ENCODE peak calls at places on chromosomes 13 and 19, in seven cellular contexts. One of them, this sample, is unnamed.
A peak's percentile ranks its signal among the peaks of the same experiment; 100 is the strongest.

GRCh38 chr13:55244991-55245644 is 1895.6 kb upstream of the PRR20A start:
- DNase-seq in HepG2: peak; percentile 1
- DNase-seq in ovary: no peak
- DNase-seq in HCT116: no peak
- DNase-seq in body of pancreas: no peak
- DNase-seq in upper lobe of left lung: no peak
- DNase-seq in Peyer's patch: no peak
- DNase-seq in this sample: no peak

GRCh38 chr13:98537306-98537705 is 39.6 kb downstream of the STK24 start:
- DNase-seq in HepG2: no peak
- DNase-seq in ovary: no peak
- DNase-seq in HCT116: no peak
- DNase-seq in body of pancreas: no peak
- DNase-seq in upper lobe of left lung: peak; percentile 70
- DNase-seq in Peyer's patch: no peak
- DNase-seq in this sample: no peak

GRCh38 chr19:15702590-15702930 is 25.3 kb upstream of the OR10H2 start:
- DNase-seq in HepG2: peak; percentile 83
- DNase-seq in ovary: peak; percentile 76
- DNase-seq in HCT116: peak; percentile 16
- DNase-seq in body of pancreas: peak; percentile 67
- DNase-seq in upper lobe of left lung: peak; percentile 56
- DNase-seq in Peyer's patch: peak; percentile 34
- DNase-seq in this sample: peak; percentile 40

GRCh38 chr13:24923305-24923640 is 159.3 kb downstream of the RNF17 start:
- DNase-seq in HepG2: no peak
- DNase-seq in ovary: no peak
- DNase-seq in HCT116: no peak
- DNase-seq in body of pancreas: no peak
- DNase-seq in upper lobe of left lung: no peak
- DNase-seq in Peyer's patch: no peak
- DNase-seq in this sample: no peak

GRCh38 chr13:107585466-107585865 is 629.9 kb downstream of the LIG4 start:
- DNase-seq in HepG2: no peak
- DNase-seq in ovary: no peak
- DNase-seq in HCT116: no peak
- DNase-seq in body of pancreas: peak; percentile 16
- DNase-seq in upper lobe of left lung: no peak
- DNase-seq in Peyer's patch: no peak
- DNase-seq in this sample: no peak

GRCh38 chr19:17216058-17216670 is 1.0 kb downstream of the USE1 start:
- DNase-seq in HepG2: no peak
- DNase-seq in ovary: peak; percentile 68
- DNase-seq in HCT116: no peak
- DNase-seq in body of pancreas: no peak
- DNase-seq in upper lobe of left lung: no peak
- DNase-seq in Peyer's patch: no peak
- DNase-seq in this sample: no peak

GRCh38 chr19:56350416-56351045 is 35.9 kb upstream of the ZSCAN5A start:
- DNase-seq in HepG2: peak; percentile 58
- DNase-seq in ovary: peak; percentile 43
- DNase-seq in HCT116: peak; percentile 24
- DNase-seq in body of pancreas: peak; percentile 45
- DNase-seq in upper lobe of left lung: no peak
- DNase-seq in Peyer's patch: peak; percentile 63
- DNase-seq in this sample: no peak

GRCh38 chr19:38735257-38735686 is 9.0 kb downstream of the CAPN12 start:
- DNase-seq in HepG2: no peak
- DNase-seq in ovary: no peak
- DNase-seq in HCT116: no peak
- DNase-seq in body of pancreas: peak; percentile 61
- DNase-seq in upper lobe of left lung: peak; percentile 77
- DNase-seq in Peyer's patch: peak; percentile 51
- DNase-seq in this sample: no peak

GRCh38 chr19:8678244-8678807 is 20.3 kb downstream of the ACTL9 start:
- DNase-seq in HepG2: no peak
- DNase-seq in ovary: no peak
- DNase-seq in HCT116: no peak
- DNase-seq in body of pancreas: no peak
- DNase-seq in upper lobe of left lung: no peak
- DNase-seq in Peyer's patch: no peak
- DNase-seq in this sample: no peak

GRCh38 chr19:18736415-18737336 is 53.2 kb downstream of the CRTC1 start:
- DNase-seq in HepG2: no peak
- DNase-seq in ovary: no peak
- DNase-seq in HCT116: no peak
- DNase-seq in body of pancreas: peak; percentile 85
- DNase-seq in upper lobe of left lung: no peak
- DNase-seq in Peyer's patch: no peak
- DNase-seq in this sample: no peak

GRCh38 chr19:35337984-35338296 is 9.0 kb downstream of the CD22 start:
- DNase-seq in HepG2: no peak
- DNase-seq in ovary: no peak
- DNase-seq in HCT116: no peak
- DNase-seq in body of pancreas: no peak
- DNase-seq in upper lobe of left lung: no peak
- DNase-seq in Peyer's patch: no peak
- DNase-seq in this sample: no peak

GRCh38 chr13:112350300-112350699 is 25.9 kb upstream of the SPACA7 start:
- DNase-seq in HepG2: no peak
- DNase-seq in ovary: no peak
- DNase-seq in HCT116: no peak
- DNase-seq in body of pancreas: no peak
- DNase-seq in upper lobe of left lung: peak; percentile 44
- DNase-seq in Peyer's patch: no peak
- DNase-seq in this sample: no peak

GRCh38 chr13:38564751-38565150 is 122.1 kb upstream of the FREM2 start:
- DNase-seq in HepG2: no peak
- DNase-seq in ovary: no peak
- DNase-seq in HCT116: no peak
- DNase-seq in body of pancreas: no peak
- DNase-seq in upper lobe of left lung: no peak
- DNase-seq in Peyer's patch: no peak
- DNase-seq in this sample: no peak

GRCh38 chr13:30376426-30377311 is 45.6 kb upstream of the UBE2L5 start:
- DNase-seq in HepG2: no peak
- DNase-seq in ovary: no peak
- DNase-seq in HCT116: no peak
- DNase-seq in body of pancreas: no peak
- DNase-seq in upper lobe of left lung: no peak
- DNase-seq in Peyer's patch: peak; percentile 86
- DNase-seq in this sample: no peak

GRCh38 chr13:19072543-19072942 is 109.1 kb downstream of the TUBA3C start:
- DNase-seq in HepG2: no peak
- DNase-seq in ovary: no peak
- DNase-seq in HCT116: no peak
- DNase-seq in body of pancreas: no peak
- DNase-seq in upper lobe of left lung: no peak
- DNase-seq in Peyer's patch: no peak
- DNase-seq in this sample: no peak

GRCh38 chr19:52637718-52638585 is at the start of gene ZNF83:
- DNase-seq in HepG2: peak; percentile 76
- DNase-seq in ovary: peak; percentile 99
- DNase-seq in HCT116: peak; percentile 79
- DNase-seq in body of pancreas: peak; percentile 94
- DNase-seq in upper lobe of left lung: peak; percentile 98
- DNase-seq in Peyer's patch: peak; percentile 100
- DNase-seq in this sample: peak; percentile 82

GRCh38 chr19:2315818-2316353 is 7.9 kb upstream of the LINGO3 start:
- DNase-seq in HepG2: peak; percentile 55
- DNase-seq in ovary: no peak
- DNase-seq in HCT116: no peak
- DNase-seq in body of pancreas: peak; percentile 42
- DNase-seq in upper lobe of left lung: peak; percentile 89
- DNase-seq in Peyer's patch: peak; percentile 64
- DNase-seq in this sample: peak; percentile 49

GRCh38 chr13:47499358-47500150 is 501.5 kb downstream of the SUCLA2 start:
- DNase-seq in HepG2: no peak
- DNase-seq in ovary: no peak
- DNase-seq in HCT116: no peak
- DNase-seq in body of pancreas: no peak
- DNase-seq in upper lobe of left lung: no peak
- DNase-seq in Peyer's patch: no peak
- DNase-seq in this sample: no peak

GRCh38 chr13:26323764-26324163 is 69.8 kb downstream of the CDK8 start:
- DNase-seq in HepG2: no peak
- DNase-seq in ovary: no peak
- DNase-seq in HCT116: no peak
- DNase-seq in body of pancreas: no peak
- DNase-seq in upper lobe of left lung: no peak
- DNase-seq in Peyer's patch: no peak
- DNase-seq in this sample: no peak

GRCh38 chr19:15332311-15332996 is at the start of gene BRD4:
- DNase-seq in HepG2: no peak
- DNase-seq in ovary: peak; percentile 81
- DNase-seq in HCT116: no peak
- DNase-seq in body of pancreas: peak; percentile 71
- DNase-seq in upper lobe of left lung: peak; percentile 97
- DNase-seq in Peyer's patch: peak; percentile 73
- DNase-seq in this sample: peak; percentile 38

GRCh38 chr13:29681859-29682258 is 86.4 kb upstream of the SLC7A1 start:
- DNase-seq in HepG2: no peak
- DNase-seq in ovary: no peak
- DNase-seq in HCT116: no peak
- DNase-seq in body of pancreas: no peak
- DNase-seq in upper lobe of left lung: no peak
- DNase-seq in Peyer's patch: no peak
- DNase-seq in this sample: no peak

GRCh38 chr13:98450495-98451167 is 126.3 kb downstream of the STK24 start:
- DNase-seq in HepG2: peak; percentile 19
- DNase-seq in ovary: no peak
- DNase-seq in HCT116: no peak
- DNase-seq in body of pancreas: no peak
- DNase-seq in upper lobe of left lung: no peak
- DNase-seq in Peyer's patch: no peak
- DNase-seq in this sample: peak; percentile 65

GRCh38 chr13:77980592-77980991 is 62.0 kb upstream of the EDNRB start:
- DNase-seq in HepG2: no peak
- DNase-seq in ovary: no peak
- DNase-seq in HCT116: no peak
- DNase-seq in body of pancreas: no peak
- DNase-seq in upper lobe of left lung: no peak
- DNase-seq in Peyer's patch: no peak
- DNase-seq in this sample: no peak

DNA sequence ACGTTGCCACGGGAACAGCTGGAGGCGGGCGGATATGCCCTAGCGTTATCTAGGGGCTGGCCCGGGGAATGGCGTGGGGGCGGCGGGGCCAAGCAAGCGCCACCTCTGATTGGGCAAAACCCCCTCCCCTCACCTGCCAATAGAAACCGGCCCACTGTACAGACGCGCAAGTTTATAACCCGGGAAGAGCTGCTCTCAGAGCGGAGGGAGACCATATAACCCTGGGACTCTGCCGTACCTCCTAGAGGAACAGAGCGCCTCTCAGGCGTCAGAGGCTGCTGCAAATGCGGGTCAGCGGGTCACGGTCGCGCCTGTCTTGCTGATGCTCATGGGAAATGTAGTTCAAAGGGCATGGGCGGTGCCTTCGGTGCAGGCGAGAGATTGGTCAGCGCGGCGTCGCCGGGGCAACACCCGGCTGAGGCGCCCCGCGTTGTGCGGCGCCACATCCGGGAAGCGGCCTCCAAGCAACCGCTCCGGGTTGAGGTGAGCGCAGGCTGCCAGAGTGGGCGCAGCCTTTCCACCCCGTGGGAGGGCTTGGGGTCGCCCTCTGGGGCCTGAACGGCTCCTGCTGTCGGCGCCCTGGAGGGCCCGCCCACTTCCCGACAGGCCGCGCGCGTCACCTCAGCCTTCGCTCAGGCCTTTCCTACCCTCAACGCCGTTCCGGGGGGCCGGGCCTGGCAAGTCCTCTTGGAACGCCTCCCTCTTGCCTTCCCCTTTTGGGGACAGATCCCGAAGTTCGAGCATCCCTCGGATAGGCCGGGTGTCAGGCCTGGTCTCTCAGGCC is at the start of gene ZNF446:
- DNase-seq in HepG2: peak; percentile 93
- DNase-seq in ovary: peak; percentile 96
- DNase-seq in HCT116: peak; percentile 95
- DNase-seq in body of pancreas: peak; percentile 96
- DNase-seq in upper lobe of left lung: peak; percentile 97
- DNase-seq in Peyer's patch: peak; percentile 97
- DNase-seq in this sample: peak; percentile 94
- TF ChIP-seq POLR2A in HepG2: peak; percentile 57
- TF ChIP-seq POLR2A in ovary: peak; percentile 54
- TF ChIP-seq POLR2A in HCT116: peak; percentile 53
- TF ChIP-seq POLR2A in body of pancreas: peak; percentile 42
- TF ChIP-seq POLR2A in upper lobe of left lung: no peak
- TF ChIP-seq POLR2A in Peyer's patch: peak; percentile 46
- TF ChIP-seq POLR2A in this sample: peak; percentile 60

GRCh38 chr19:32307591-32307990 is 37.8 kb upstream of the ZNF507 start:
- DNase-seq in HepG2: no peak
- DNase-seq in ovary: no peak
- DNase-seq in HCT116: no peak
- DNase-seq in body of pancreas: no peak
- DNase-seq in upper lobe of left lung: no peak
- DNase-seq in Peyer's patch: no peak
- DNase-seq in this sample: no peak
- H3K27me3 ChIP-seq in HepG2: no peaks in the 10 kb centered on the region
- H3K27me3 ChIP-seq in ovary: no peaks in the 10 kb centered on the region
- H3K27me3 ChIP-seq in HCT116: no peaks in the 10 kb centered on the region
- H3K27me3 ChIP-seq in body of pancreas: no peaks in the 10 kb centered on the region
- H3K27me3 ChIP-seq in upper lobe of left lung: no peaks in the 10 kb centered on the region
- H3K27me3 ChIP-seq in Peyer's patch: no peaks in the 10 kb centered on the region
- H3K27me3 ChIP-seq in this sample: no peaks in the 10 kb centered on the region

GRCh38 chr13:36774895-36775294 is 44.1 kb upstream of the RFXAP start:
- DNase-seq in HepG2: no peak
- DNase-seq in ovary: no peak
- DNase-seq in HCT116: no peak
- DNase-seq in body of pancreas: no peak
- DNase-seq in upper lobe of left lung: no peak
- DNase-seq in Peyer's patch: no peak
- DNase-seq in this sample: no peak
- TF ChIP-seq POLR2A in HepG2: no peak
- TF ChIP-seq POLR2A in ovary: no peak
- TF ChIP-seq POLR2A in HCT116: no peak
- TF ChIP-seq POLR2A in body of pancreas: no peak
- TF ChIP-seq POLR2A in upper lobe of left lung: no peak
- TF ChIP-seq POLR2A in Peyer's patch: no peak
- TF ChIP-seq POLR2A in this sample: no peak

DNA sequence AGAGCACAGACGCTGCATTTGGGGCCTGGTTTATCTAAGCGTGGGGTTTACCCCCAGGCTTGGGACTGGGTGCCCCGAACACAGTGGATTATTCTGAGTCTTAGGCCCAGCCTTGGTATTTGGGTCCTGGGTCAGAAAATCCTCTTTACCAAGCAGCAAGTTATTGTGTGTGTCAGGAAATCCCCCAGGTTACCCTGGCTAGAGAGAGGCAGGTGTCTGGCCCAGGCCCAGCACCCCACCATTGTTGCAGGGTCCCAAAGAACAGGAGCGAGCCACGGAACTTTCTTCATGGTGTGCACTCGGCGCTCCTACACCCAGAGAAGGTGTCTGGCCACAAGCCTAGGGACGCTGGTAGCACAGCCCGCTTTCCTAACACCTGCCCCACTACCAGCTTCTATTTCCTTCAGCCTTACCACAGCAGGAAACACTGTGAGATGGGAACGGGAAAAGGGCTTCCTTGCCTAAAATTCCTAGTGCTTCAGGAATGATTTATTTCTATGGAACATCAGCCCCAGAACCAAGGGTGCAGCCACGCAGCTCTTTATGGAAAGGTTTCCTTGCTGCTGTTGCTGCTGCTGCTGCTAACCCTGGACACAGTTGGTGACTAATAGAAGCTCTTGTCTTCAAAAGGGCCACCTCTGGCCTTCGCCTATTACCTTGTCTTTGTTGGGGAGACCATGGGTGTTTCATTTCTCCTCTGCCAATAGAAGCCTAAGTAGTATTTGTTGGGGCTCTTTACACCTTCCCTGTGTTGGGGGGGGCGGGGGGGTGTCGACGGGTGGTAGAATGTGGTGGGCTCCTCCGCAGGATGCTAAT is 7.5 kb upstream of the CDX2 start:
- DNase-seq in HepG2: no peak
- DNase-seq in ovary: no peak
- DNase-seq in HCT116: no peak
- DNase-seq in body of pancreas: peak; percentile 3
- DNase-seq in upper lobe of left lung: no peak
- DNase-seq in Peyer's patch: no peak
- DNase-seq in this sample: no peak
- H3K27me3 ChIP-seq in HepG2: peaks cover 10% of the 10 kb centered on the region
- H3K27me3 ChIP-seq in ovary: no peaks in the 10 kb centered on the region
- H3K27me3 ChIP-seq in HCT116: no peaks in the 10 kb centered on the region
- H3K27me3 ChIP-seq in body of pancreas: peaks cover 25% of the 10 kb centered on the region
- H3K27me3 ChIP-seq in upper lobe of left lung: no peaks in the 10 kb centered on the region
- H3K27me3 ChIP-seq in Peyer's patch: no peaks in the 10 kb centered on the region
- H3K27me3 ChIP-seq in this sample: peaks cover 93% of the 10 kb centered on the region